ENCODE peak calls at places on chromosomes 13 and 19, in five cellular contexts. P is C1 segment of cervical spinal cord, B is HEK293T, A is SK-N-SH, X is activated T-helper 1 cell treated with Interleukin-2 at 50 U/mL for 16 hours. D is an unnamed sample.

GRCh38 chr13:107450426-107450825 is 764.9 kb downstream of the LIG4 start:
- DNase-seq in P (no peak), B (no peak), A (no peak), X (no peak), D (no peak)

GRCh38 chr13:45674908-45675307 is 27.2 kb upstream of the CBY2 start:
- DNase-seq in P (no peak), B (no peak), A (peak), X (no peak), D (no peak)

GRCh38 chr13:45584816-45585215 is 30.7 kb downstream of the ERICH6B start:
- DNase-seq in P (no peak), B (peak), A (no peak), X (no peak), D (no peak)

GRCh38 chr13:50941146-50941545 is 31.6 kb downstream of the RNASEH2B start:
- DNase-seq in P (no peak), B (no peak), A (no peak), X (no peak), D (no peak)

GRCh38 chr13:112525306-112525945 is 62.5 kb downstream of the TUBGCP3 start:
- DNase-seq in P (no peak), B (no peak), A (no peak), X (no peak), D (no peak)

GRCh38 chr19:38908854-38909253 is 3.1 kb downstream of the CCER2 start:
- DNase-seq in P (no peak), B (no peak), A (no peak), X (no peak), D (no peak)

GRCh38 chr13:29339386-29340272 is 255.9 kb downstream of the SLC7A1 start:
- DNase-seq in P (no peak), B (no peak), A (no peak), X (no peak), D (no peak)

GRCh38 chr13:96984061-96984508 is 10.2 kb downstream of the OXGR1 start:
- DNase-seq in P (no peak), B (no peak), A (peak), X (no peak), D (no peak)

GRCh38 chr19:4304509-4305252 is at the start of gene FSD1:
- DNase-seq in P (no peak), B (peak), A (peak), X (peak), D (peak)

GRCh38 chr19:19096641-19097627 is 33.1 kb downstream of the SLC25A42 start:
- DNase-seq in P (no peak), B (no peak), A (no peak), X (no peak), D (no peak)

GRCh38 chr19:1408300-1409203 is 1.2 kb downstream of the DAZAP1 start:
- DNase-seq in P (no peak), B (no peak), A (peak), X (peak), D (peak)

GRCh38 chr13:48961379-48961778 is 14.3 kb upstream of the FNDC3A start:
- DNase-seq in P (no peak), B (no peak), A (no peak), X (no peak), D (no peak)

GRCh38 chr13:20826810-20827560 is 53.2 kb upstream of the EEF1AKMT1 start:
- DNase-seq in P (no peak), B (no peak), A (no peak), X (no peak), D (no peak)

GRCh38 chr13:113976711-113977684 is 3.1 kb upstream of the C13orf46 start:
- DNase-seq in P (no peak), B (no peak), A (no peak), X (no peak), D (no peak)

GRCh38 chr13:37460211-37460610 is 138.4 kb downstream of the POSTN start:
- DNase-seq in P (no peak), B (no peak), A (no peak), X (no peak), D (no peak)

GRCh38 chr13:51303063-51303552 is 36.4 kb upstream of the SERPINE3 start:
- DNase-seq in P (no peak), B (no peak), A (no peak), X (no peak), D (no peak)

GRCh38 chr13:43143591-43143990 is 120.2 kb downstream of the DNAJC15 start:
- DNase-seq in P (no peak), B (no peak), A (no peak), X (no peak), D (no peak)

GRCh38 chr19:37980419-37980975 is 73.5 kb downstream of the SIPA1L3 start:
- DNase-seq in P (no peak), B (no peak), A (no peak), X (no peak), D (no peak)

GRCh38 chr13:49869514-49869913 is 66.6 kb downstream of the SPRYD7 start:
- DNase-seq in P (no peak), B (peak), A (peak), X (no peak), D (no peak)

GRCh38 chr13:40539954-40540706 is 126.3 kb downstream of the FOXO1 start:
- DNase-seq in P (no peak), B (no peak), A (no peak), X (no peak), D (no peak)